ENCODE peak calls at places on chromosomes 12 and 14, in seven cellular contexts. One of them, this sample, is unnamed.

GRCh38 chr12:22974865-22975264 is 349.9 kb downstream of the ETNK1 start:
- DNase-seq in neural crest cell: no peak
- DNase-seq in RKO: peak; percentile 88
- DNase-seq in spleen: no peak
- DNase-seq in activated CD8-positive, alpha-beta T cell treated with anti-CD3 and anti-CD28 coated beads for 36 hours: no peak
- DNase-seq in activated CD8-positive, alpha-beta memory T cell treated with anti-CD3 and anti-CD28 coated beads for 4 hours: no peak
- DNase-seq in cardiac muscle cell: peak; percentile 85
- DNase-seq in this sample: no peak

GRCh38 chr14:100755649-100756048 is 29.0 kb downstream of the DLK1 start:
- DNase-seq in neural crest cell: no peak
- DNase-seq in RKO: peak; percentile 68
- DNase-seq in spleen: no peak
- DNase-seq in activated CD8-positive, alpha-beta T cell treated with anti-CD3 and anti-CD28 coated beads for 36 hours: no peak
- DNase-seq in activated CD8-positive, alpha-beta memory T cell treated with anti-CD3 and anti-CD28 coated beads for 4 hours: no peak
- DNase-seq in cardiac muscle cell: no peak
- DNase-seq in this sample: no peak

GRCh38 chr12:122984612-122985358 is 4.3 kb downstream of the ARL6IP4 start:
- DNase-seq in neural crest cell: peak; percentile 40
- DNase-seq in RKO: no peak
- DNase-seq in spleen: peak; percentile 85
- DNase-seq in activated CD8-positive, alpha-beta T cell treated with anti-CD3 and anti-CD28 coated beads for 36 hours: no peak
- DNase-seq in activated CD8-positive, alpha-beta memory T cell treated with anti-CD3 and anti-CD28 coated beads for 4 hours: no peak
- DNase-seq in cardiac muscle cell: peak; percentile 54
- DNase-seq in this sample: no peak

GRCh38 chr12:108691995-108692808 is 39.1 kb downstream of the CORO1C start:
- DNase-seq in neural crest cell: peak; percentile 17
- DNase-seq in RKO: no peak
- DNase-seq in spleen: no peak
- DNase-seq in activated CD8-positive, alpha-beta T cell treated with anti-CD3 and anti-CD28 coated beads for 36 hours: no peak
- DNase-seq in activated CD8-positive, alpha-beta memory T cell treated with anti-CD3 and anti-CD28 coated beads for 4 hours: no peak
- DNase-seq in cardiac muscle cell: no peak
- DNase-seq in this sample: no peak

GRCh38 chr14:49692895-49693737 is at the start of gene KLHDC1:
- DNase-seq in neural crest cell: peak; percentile 56
- DNase-seq in RKO: peak; percentile 76
- DNase-seq in spleen: peak; percentile 97
- DNase-seq in activated CD8-positive, alpha-beta T cell treated with anti-CD3 and anti-CD28 coated beads for 36 hours: peak; percentile 79
- DNase-seq in activated CD8-positive, alpha-beta memory T cell treated with anti-CD3 and anti-CD28 coated beads for 4 hours: peak; percentile 51
- DNase-seq in cardiac muscle cell: peak; percentile 85
- DNase-seq in this sample: peak; percentile 95

GRCh38 chr14:31937730-31938346 is 139.3 kb upstream of the ARHGAP5 start:
- DNase-seq in neural crest cell: no peak
- DNase-seq in RKO: peak; percentile 98
- DNase-seq in spleen: no peak
- DNase-seq in activated CD8-positive, alpha-beta T cell treated with anti-CD3 and anti-CD28 coated beads for 36 hours: peak; percentile 87
- DNase-seq in activated CD8-positive, alpha-beta memory T cell treated with anti-CD3 and anti-CD28 coated beads for 4 hours: peak; percentile 66
- DNase-seq in cardiac muscle cell: peak; percentile 64
- DNase-seq in this sample: no peak

GRCh38 chr12:113837059-113837458 is 129.1 kb downstream of the RBM19 start:
- DNase-seq in neural crest cell: no peak
- DNase-seq in RKO: no peak
- DNase-seq in spleen: no peak
- DNase-seq in activated CD8-positive, alpha-beta T cell treated with anti-CD3 and anti-CD28 coated beads for 36 hours: no peak
- DNase-seq in activated CD8-positive, alpha-beta memory T cell treated with anti-CD3 and anti-CD28 coated beads for 4 hours: no peak
- DNase-seq in cardiac muscle cell: peak; percentile 62
- DNase-seq in this sample: no peak

GRCh38 chr14:79587194-79587593 is 624.1 kb downstream of the DIO2 start:
- DNase-seq in neural crest cell: no peak
- DNase-seq in RKO: no peak
- DNase-seq in spleen: no peak
- DNase-seq in activated CD8-positive, alpha-beta T cell treated with anti-CD3 and anti-CD28 coated beads for 36 hours: no peak
- DNase-seq in activated CD8-positive, alpha-beta memory T cell treated with anti-CD3 and anti-CD28 coated beads for 4 hours: no peak
- DNase-seq in cardiac muscle cell: peak; percentile 74
- DNase-seq in this sample: no peak

GRCh38 chr14:74875941-74876913 is at the start of gene PROX2:
- DNase-seq in neural crest cell: no peak
- DNase-seq in RKO: no peak
- DNase-seq in spleen: peak; percentile 78
- DNase-seq in activated CD8-positive, alpha-beta T cell treated with anti-CD3 and anti-CD28 coated beads for 36 hours: peak; percentile 43
- DNase-seq in activated CD8-positive, alpha-beta memory T cell treated with anti-CD3 and anti-CD28 coated beads for 4 hours: no peak
- DNase-seq in cardiac muscle cell: no peak
- DNase-seq in this sample: no peak

GRCh38 chr12:103881261-103881660 is 40.2 kb upstream of the NT5DC3 start:
- DNase-seq in neural crest cell: no peak
- DNase-seq in RKO: no peak
- DNase-seq in spleen: no peak
- DNase-seq in activated CD8-positive, alpha-beta T cell treated with anti-CD3 and anti-CD28 coated beads for 36 hours: no peak
- DNase-seq in activated CD8-positive, alpha-beta memory T cell treated with anti-CD3 and anti-CD28 coated beads for 4 hours: no peak
- DNase-seq in cardiac muscle cell: no peak
- DNase-seq in this sample: no peak

This sample was measured in chondrocyte.